ENCODE peak calls at places on chromosomes 2 and 18, in nine cellular contexts. B is LoVo, L is EL, D is GM10248, Q is A549, H is NCI-H2081, G is EH, W is RPMI8226, K is fibroblast of lung. C is an unnamed sample.

GRCh38 chr2:30201990-30202389 is 29.3 kb upstream of the LBH start:
- DNase-seq in B (no peak), L (no peak), D (no peak), Q (no peak), H (no peak), G (no peak), W (no peak), K (peak; percentile 17), C (no peak)

GRCh38 chr18:21897811-21898210 is 157.2 kb downstream of the MIB1 start:
- DNase-seq in B (peak; percentile 46), L (peak; percentile 58), D (peak; percentile 67), Q (peak; percentile 55), H (peak; percentile 43), G (peak; percentile 45), W (peak; percentile 69), K (peak; percentile 25), C (peak; percentile 59)

GRCh38 chr2:64622443-64623231 is 31.1 kb downstream of the SERTAD2 start:
- DNase-seq in B (no peak), L (no peak), D (no peak), Q (no peak), H (no peak), G (no peak), W (no peak), K (no peak), C (no peak)

GRCh38 chr2:128710770-128711169 is 392.1 kb upstream of the HS6ST1 start:
- DNase-seq in B (no peak), L (no peak), D (no peak), Q (no peak), H (no peak), G (no peak), W (no peak), K (no peak), C (no peak)

GRCh38 chr2:71618327-71619113 is 165.2 kb downstream of the DYSF start:
- DNase-seq in B (no peak), L (no peak), D (no peak), Q (peak; percentile 36), H (no peak), G (no peak), W (no peak), K (no peak), C (no peak)

GRCh38 chr2:198066597-198066996 is 262.2 kb downstream of the PLCL1 start:
- DNase-seq in B (no peak), L (no peak), D (no peak), Q (no peak), H (no peak), G (no peak), W (no peak), K (no peak), C (no peak)

GRCh38 chr18:7568426-7568825 is 1.3 kb downstream of the PTPRM start:
- DNase-seq in B (no peak), L (peak; percentile 41), D (no peak), Q (no peak), H (no peak), G (peak; percentile 39), W (no peak), K (peak; percentile 45), C (no peak)

GRCh38 chr2:146927080-146927714 is 917.6 kb upstream of the ACVR2A start:
- DNase-seq in B (peak; percentile 31), L (peak; percentile 4), D (peak; percentile 6), Q (peak; percentile 36), H (peak; percentile 45), G (no peak), W (peak; percentile 10), K (peak; percentile 43), C (peak; percentile 60)

GRCh38 chr2:174247474-174248186 is 702 bp downstream of the OLA1 start:
- DNase-seq in B (no peak), L (peak; percentile 5), D (peak; percentile 35), Q (no peak), H (peak; percentile 27), G (peak; percentile 27), W (peak; percentile 32), K (peak; percentile 16), C (peak; percentile 37)

GRCh38 chr2:72214429-72215143 is 66.9 kb upstream of the CYP26B1 start:
- DNase-seq in B (no peak), L (peak; percentile 67), D (no peak), Q (peak; percentile 88), H (no peak), G (peak; percentile 87), W (no peak), K (peak; percentile 86), C (no peak)

GRCh38 chr2:86297382-86298147 is 39.9 kb downstream of the REEP1 start:
- DNase-seq in B (no peak), L (peak; percentile 3), D (peak; percentile 61), Q (peak; percentile 41), H (peak; percentile 29), G (peak; percentile 8), W (peak; percentile 21), K (no peak), C (peak; percentile 52)

GRCh38 chr2:17610521-17610920 is 70.0 kb downstream of the VSNL1 start:
- DNase-seq in B (no peak), L (no peak), D (no peak), Q (no peak), H (no peak), G (no peak), W (no peak), K (peak; percentile 69), C (no peak)

GRCh38 chr2:224887159-224887558 is 155.1 kb downstream of the DOCK10 start:
- DNase-seq in B (no peak), L (peak; percentile 57), D (no peak), Q (no peak), H (no peak), G (peak; percentile 90), W (no peak), K (peak; percentile 50), C (peak; percentile 23)

GRCh38 chr2:67641709-67642397 is 244.7 kb downstream of the ETAA1 start:
- DNase-seq in B (no peak), L (no peak), D (no peak), Q (no peak), H (peak; percentile 4), G (no peak), W (no peak), K (peak; percentile 80), C (no peak)

GRCh38 chr2:219453691-219454131 is 19.1 kb downstream of the SPEG start:
- DNase-seq in B (no peak), L (peak; percentile 94), D (no peak), Q (no peak), H (no peak), G (peak; percentile 98), W (no peak), K (peak; percentile 98), C (no peak)

GRCh38 chr2:48334180-48334579 is 195.8 kb upstream of the STON1 start:
- DNase-seq in B (no peak), L (no peak), D (no peak), Q (no peak), H (no peak), G (no peak), W (no peak), K (no peak), C (no peak)

GRCh38 chr2:199384043-199384442 is 73.7 kb downstream of the SATB2 start:
- DNase-seq in B (no peak), L (no peak), D (no peak), Q (no peak), H (no peak), G (no peak), W (no peak), K (no peak), C (no peak)

GRCh38 chr2:66982766-66983165 is 414.4 kb upstream of the ETAA1 start:
- DNase-seq in B (no peak), L (peak; percentile 8), D (no peak), Q (no peak), H (no peak), G (peak; percentile 48), W (no peak), K (peak; percentile 13), C (no peak)